ENCODE peak calls at places on chromosomes 16 and 17, in four cellular contexts. R is IMR-90, W is OCI-LY7, V is fibroblast of lung. B is an unnamed sample.

GRCh38 chr17:27485711-27486495 is 29.7 kb downstream of the KSR1 start:
- DNase-seq in R (no peak), V (no peak), W (no peak), B (no peak)

GRCh38 chr17:35094902-35095301 is 24.8 kb downstream of the RAD51D start:
- DNase-seq in R (peak), V (peak), W (no peak), B (peak)

GRCh38 chr16:22018559-22018958 is 10.6 kb downstream of the MOSMO start:
- DNase-seq in V (no peak), W (no peak), R (peak), B (no peak)

GRCh38 chr17:38602862-38603785 is 2.6 kb downstream of the SRCIN1 start:
- DNase-seq in R (no peak), W (no peak), V (no peak), B (peak)

GRCh38 chr16:85634747-85635544 is 21.8 kb downstream of the GSE1 start:
- DNase-seq in W (no peak), R (no peak), V (no peak), B (no peak)

GRCh38 chr17:55897301-55897700 is 146.4 kb downstream of the PCTP start:
- DNase-seq in W (no peak), V (no peak), R (no peak), B (no peak)

GRCh38 chr16:54927125-54928015 is 3.3 kb upstream of the IRX5 start:
- DNase-seq in W (peak), R (no peak), V (peak), B (no peak)

GRCh38 chr17:43584666-43585102 is 38.5 kb upstream of the ETV4 start:
- DNase-seq in W (no peak), R (peak), V (peak), B (peak)

GRCh38 chr17:50550661-50551432 is 3.9 kb downstream of the SPATA20 start:
- DNase-seq in R (peak), V (peak), W (peak), B (peak)

GRCh38 chr17:61805399-61805798 is 57.9 kb downstream of the BRIP1 start:
- DNase-seq in V (peak), R (peak), W (no peak), B (no peak)

GRCh38 chr16:477287-477686 is 50.2 kb upstream of the CAPN15 start:
- DNase-seq in W (no peak), R (no peak), V (no peak), B (peak)

GRCh38 chr17:82173351-82174041 is 39.1 kb downstream of the CCDC57 start:
- DNase-seq in R (no peak), W (no peak), V (no peak), B (no peak)

GRCh38 chr17:16052486-16052885 is 52.9 kb downstream of the TTC19 start:
- DNase-seq in V (peak), R (peak), W (no peak), B (no peak)

GRCh38 chr16:86207350-86207749 is 303.0 kb upstream of the FOXF1 start:
- DNase-seq in V (no peak), R (no peak), W (no peak), B (no peak)

GRCh38 chr17:75694536-75694935 is 26.7 kb upstream of the ITGB4 start:
- DNase-seq in R (no peak), W (no peak), V (no peak), B (no peak)

GRCh38 chr16:84088695-84089395 is 27.9 kb downstream of the MBTPS1 start:
- DNase-seq in R (no peak), V (no peak), W (peak), B (peak)
- TF ChIP-seq CTCF in R (no peak), V (no peak), W (peak), B (no peak)

GRCh38 chr16:7350801-7351200 is 18.2 kb downstream of the RBFOX1 start:
- DNase-seq in W (no peak), R (no peak), V (no peak), B (no peak)
- H3K4me3 ChIP-seq in W (no peak), R (no peak), V (no peak), B (no peak)

DNA sequence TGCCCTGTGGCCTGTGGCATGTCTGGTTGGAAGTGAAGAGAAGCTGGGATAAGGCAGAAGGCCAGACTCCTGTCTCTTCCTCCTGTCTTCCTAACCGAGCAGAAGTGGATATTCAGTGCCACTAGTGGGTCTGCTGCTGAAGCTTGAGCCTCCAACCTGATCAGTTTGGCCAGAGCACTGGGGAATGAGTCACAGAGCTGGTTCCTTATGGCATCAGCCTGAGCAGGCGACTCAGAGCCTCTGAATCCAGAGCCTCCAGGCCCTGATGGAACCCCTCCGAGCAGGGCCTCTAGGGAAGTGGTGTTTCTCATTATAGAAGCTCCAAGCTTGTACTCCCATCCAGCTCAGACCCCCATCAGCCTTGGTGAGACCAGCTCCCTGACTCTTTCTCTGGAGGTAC is 2.0 kb downstream of the WSCD1 start:
- DNase-seq in R (no peak), V (no peak), W (no peak), B (peak)
- H3K4me2 ChIP-seq in R (no peak), V (no peak), W (no peak), B (no peak)

GRCh38 chr16:15833551-15833950 is 23.3 kb downstream of the MYH11 start:
- DNase-seq in W (no peak), R (no peak), V (no peak), B (no peak)
- TF ChIP-seq CTCF in W (no peak), R (no peak), V (no peak), B (no peak)

GRCh38 chr16:56610609-56611111 is 2.3 kb downstream of the MT2A start:
- DNase-seq in W (no peak), R (peak), V (peak), B (no peak)
- H3K4me3 ChIP-seq in W (no peak), R (peak), V (peak), B (peak)

GRCh38 chr16:50272111-50272571 is 5.8 kb downstream of the ADCY7 start:
- DNase-seq in W (no peak), R (no peak), V (no peak), B (peak)

GRCh38 chr16:50271148-50272041 is 5.0 kb downstream of the ADCY7 start:
- DNase-seq in W (no peak), V (no peak), R (no peak), B (peak)

GRCh38 chr16:50269061-50269705 is 2.8 kb downstream of the ADCY7 start:
- DNase-seq in W (no peak), V (no peak), R (no peak), B (peak)

GRCh38 chr16:50269769-50270509 is 3.6 kb downstream of the ADCY7 start:
- DNase-seq in R (no peak), V (no peak), W (peak), B (peak)

DNA sequence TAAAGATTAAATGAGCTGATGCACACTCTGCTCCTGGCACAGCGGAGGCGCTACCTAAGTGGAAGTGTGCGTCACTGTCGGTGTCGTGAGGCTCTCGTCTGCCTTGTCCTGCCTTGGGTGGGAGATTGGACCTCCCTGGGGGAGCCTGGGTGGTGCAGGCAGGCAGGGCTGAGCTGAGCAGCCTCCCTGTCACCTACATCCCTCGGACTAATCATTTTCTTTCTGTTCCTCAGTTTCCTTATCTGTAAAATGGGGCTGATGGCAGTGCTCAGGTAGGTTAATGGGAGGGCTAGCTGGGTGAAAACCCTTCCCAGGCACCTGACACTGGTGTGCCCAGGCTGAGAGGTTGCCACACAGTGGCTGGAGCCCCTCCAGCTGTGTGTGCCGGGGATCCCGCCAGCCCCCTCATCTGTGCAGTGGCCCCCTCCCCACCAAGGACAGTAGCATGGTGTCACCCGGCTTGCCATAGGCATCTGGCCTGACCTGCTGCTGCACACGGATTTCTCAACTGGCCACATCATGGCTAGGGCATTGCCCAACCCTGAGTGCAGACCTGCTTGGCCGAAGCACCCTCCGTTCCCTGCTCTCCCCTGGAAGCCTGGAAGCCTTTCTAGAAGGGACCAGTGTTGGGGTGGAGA is 4.3 kb downstream of the ADCY7 start:
- DNase-seq in V (no peak), W (no peak), R (no peak), B (peak)
- H3K4me2 ChIP-seq in V (no peak), W (no peak), R (no peak), B (no peak)

B was measured in osteoblast.